ENCODE peak calls at places on chromosomes 16 and 17, in four cellular contexts. D is thyroid gland, J is lung, Y is ascending aorta. U is an unnamed sample.

GRCh38 chr17:41413353-41413752 is 11.0 kb downstream of the KRT37 start:
- DNase-seq in D (peak), J (peak), Y (no peak), U (no peak)

GRCh38 chr17:28646039-28646754 is 1.2 kb upstream of the BLTP2 start:
- DNase-seq in D (no peak), J (no peak), Y (no peak), U (no peak)

GRCh38 chr17:17480593-17481148 is 3.9 kb downstream of the MED9 start:
- DNase-seq in J (no peak), D (no peak), Y (no peak), U (no peak)

GRCh38 chr17:39161967-39162366 is 4.0 kb downstream of the ARL5C start:
- DNase-seq in J (no peak), D (no peak), Y (no peak), U (no peak)

GRCh38 chr17:2230877-2231276 is 72.7 kb downstream of the SMG6 start:
- DNase-seq in D (no peak), J (no peak), Y (no peak), U (no peak)

GRCh38 chr17:332558-333322 is 19.9 kb downstream of the RPH3AL start:
- DNase-seq in J (no peak), D (no peak), Y (no peak), U (peak)

GRCh38 chr17:75763613-75764416 is 1.2 kb downstream of the GALK1 start:
- DNase-seq in D (no peak), Y (no peak), J (no peak), U (no peak)

GRCh38 chr16:24497405-24497804 is 42.0 kb upstream of the RBBP6 start:
- DNase-seq in J (no peak), D (no peak), Y (no peak), U (peak)

GRCh38 chr16:9644258-9644657 is 538.0 kb downstream of the GRIN2A start:
- DNase-seq in Y (no peak), D (no peak), J (no peak), U (no peak)

GRCh38 chr16:53775106-53775820 is 71.3 kb downstream of the FTO start:
- DNase-seq in D (no peak), J (no peak), Y (no peak), U (no peak)
- TF ChIP-seq CTCF in D (no peak), J (no peak), Y (no peak), U (no peak)

DNA sequence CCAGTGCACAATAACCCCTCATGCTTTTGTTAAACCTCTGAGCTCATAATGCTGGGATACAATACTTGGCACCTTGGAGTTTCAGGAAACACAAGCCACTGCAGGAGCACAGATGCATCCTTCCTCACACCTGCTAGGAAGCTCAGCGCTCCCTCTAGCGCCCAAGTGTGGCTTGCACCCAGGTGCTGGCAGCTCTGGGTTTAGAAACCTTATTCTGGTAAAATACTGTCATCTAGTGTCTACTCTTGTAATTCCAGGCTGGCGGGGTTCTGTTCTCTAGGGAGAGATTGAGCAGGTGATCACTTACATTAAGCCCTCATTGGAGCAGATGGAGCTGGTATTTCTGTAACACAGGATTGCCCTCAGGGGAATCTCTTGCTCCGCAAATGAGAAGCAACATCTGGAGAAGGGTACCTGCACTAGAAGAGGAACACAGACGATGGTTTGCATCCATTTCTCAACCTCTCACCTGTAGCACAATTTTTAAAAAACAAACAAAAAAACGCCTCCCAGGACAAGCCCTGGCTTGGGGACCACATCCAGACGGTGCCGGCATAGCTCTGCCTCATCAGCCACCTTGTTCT is 1.5 kb downstream of the CCL1 start:
- DNase-seq in D (peak), Y (peak), J (peak), U (peak)
- TF ChIP-seq CTCF in D (peak), Y (peak), J (peak), U (peak)

GRCh38 chr16:71210-71539 is 1.3 kb downstream of the RHBDF1 start:
- DNase-seq in J (no peak), D (no peak), Y (no peak), U (no peak)
- TF ChIP-seq CTCF in J (no peak), D (no peak), Y (no peak), U (no peak)

GRCh38 chr17:82710499-82711232 is 5.8 kb upstream of the FN3KRP start:
- DNase-seq in Y (no peak), D (no peak), J (no peak), U (no peak)
- TF ChIP-seq CTCF in Y (no peak), D (no peak), J (no peak), U (peak)

U was measured in HFFc6.